ENCODE peak calls at places on chromosomes 1 and 21, in seven cellular contexts. X, C, J, Z, A, G and W are unnamed samples.

GRCh38 chr1:7070389-7071029 is 285.3 kb downstream of the CAMTA1 start:
- DNase-seq in X (peak), Z (peak), G (peak), J (peak), A (peak), C (peak), W (peak)

GRCh38 chr1:246165826-246166709 is 341.0 kb downstream of the SMYD3 start:
- DNase-seq in X (no peak), A (no peak), C (peak), G (no peak), Z (no peak), J (no peak), W (no peak)

GRCh38 chr1:175637917-175638316 is 105.5 kb downstream of the TNR start:
- DNase-seq in G (no peak), J (no peak), C (no peak), A (no peak), Z (no peak), X (no peak), W (no peak)

GRCh38 chr1:206568779-206569352 is 43.4 kb downstream of the EIF2D start:
- DNase-seq in X (no peak), Z (no peak), A (no peak), C (no peak), J (no peak), G (no peak), W (no peak)

GRCh38 chr1:241356519-241357365 is at the start of gene RGS7:
- DNase-seq in X (no peak), A (no peak), C (peak), G (no peak), Z (peak), J (peak), W (no peak)

GRCh38 chr1:221998186-221998612 is 256.3 kb upstream of the DUSP10 start:
- DNase-seq in J (no peak), C (no peak), A (no peak), Z (no peak), X (no peak), G (no peak), W (no peak)

GRCh38 chr1:201750934-201751333 is 78.0 kb upstream of the IPO9 start:
- DNase-seq in G (no peak), C (no peak), J (no peak), X (no peak), Z (no peak), A (no peak), W (no peak)

GRCh38 chr1:99217599-99217998 is 46.7 kb upstream of the PLPPR4 start:
- DNase-seq in Z (no peak), J (no peak), C (no peak), X (no peak), G (no peak), A (no peak), W (no peak)

GRCh38 chr1:12173631-12174121 is 6.9 kb downstream of the TNFRSF1B start:
- DNase-seq in C (no peak), X (no peak), Z (no peak), J (peak), A (no peak), G (peak), W (no peak)

GRCh38 chr1:153967109-153967999 is at the start of gene CREB3L4:
- DNase-seq in Z (peak), A (peak), X (peak), C (peak), J (peak), G (peak), W (peak)

GRCh38 chr21:42360317-42360716 is 6.0 kb downstream of the TFF1 start:
- DNase-seq in G (no peak), A (no peak), Z (no peak), X (peak), C (no peak), J (no peak), W (peak)

GRCh38 chr1:57471995-57472394 is 48.1 kb upstream of the DAB1 start:
- DNase-seq in X (no peak), J (no peak), G (no peak), A (no peak), C (no peak), Z (no peak), W (no peak)

GRCh38 chr1:17098440-17099317 is 20.6 kb downstream of the PADI2 start:
- DNase-seq in A (no peak), J (no peak), Z (no peak), G (no peak), X (no peak), C (no peak), W (no peak)

GRCh38 chr1:15139654-15140350 is 13.7 kb upstream of the TMEM51 start:
- DNase-seq in X (peak), Z (peak), C (no peak), A (no peak), J (no peak), G (no peak), W (no peak)

GRCh38 chr1:24295547-24295946 is 23.6 kb upstream of the GRHL3 start:
- DNase-seq in X (no peak), J (no peak), G (no peak), A (no peak), C (no peak), Z (no peak), W (no peak)

GRCh38 chr1:1043921-1044320 is 24.0 kb downstream of the AGRN start:
- DNase-seq in J (no peak), Z (no peak), G (no peak), A (no peak), C (no peak), X (no peak), W (no peak)

GRCh38 chr1:92691937-92692336 is 93.0 kb downstream of the EVI5 start:
- DNase-seq in A (no peak), X (no peak), Z (no peak), G (no peak), C (no peak), J (peak), W (no peak)

GRCh38 chr1:184373155-184373554 is 13.7 kb upstream of the C1orf21 start:
- DNase-seq in J (no peak), A (no peak), X (no peak), Z (no peak), C (no peak), G (no peak), W (no peak)

GRCh38 chr21:22575165-22575584 is 1577.0 kb downstream of the NCAM2 start:
- DNase-seq in X (no peak), G (no peak), J (no peak), A (peak), C (peak), Z (peak), W (no peak)

GRCh38 chr1:68977211-68977610 is 480.3 kb upstream of the DEPDC1 start:
- DNase-seq in G (no peak), J (no peak), C (no peak), Z (no peak), X (no peak), A (no peak), W (no peak)

GRCh38 chr1:117120774-117121588 is 568 bp downstream of the TRIM45 start:
- DNase-seq in G (peak), C (no peak), A (no peak), X (no peak), J (no peak), Z (peak), W (no peak)

GRCh38 chr1:161180643-161181042 is 3.3 kb upstream of the B4GALT3 start:
- DNase-seq in A (peak), C (no peak), J (no peak), G (no peak), Z (no peak), X (no peak), W (no peak)

GRCh38 chr1:32886012-32886827 is at the start of gene HPCA:
- DNase-seq in A (no peak), Z (no peak), G (peak), X (no peak), C (peak), J (peak), W (no peak)

GRCh38 chr1:42815938-42816599 is 853 bp upstream of the ERMAP start:
- DNase-seq in Z (peak), C (peak), G (no peak), J (no peak), X (no peak), A (no peak), W (no peak)

GRCh38 chr1:159937014-159937750 is 8.2 kb downstream of the IGSF9 start:
- DNase-seq in A (no peak), Z (no peak), J (peak), X (no peak), C (peak), G (peak), W (no peak)

GRCh38 chr1:23196627-23197328 is 20.5 kb downstream of the HTR1D start:
- DNase-seq in J (no peak), C (no peak), A (no peak), G (no peak), Z (peak), X (peak), W (no peak)

GRCh38 chr21:26637346-26637745 is 64.3 kb upstream of the CYYR1 start:
- DNase-seq in Z (no peak), A (peak), G (no peak), C (peak), J (no peak), X (no peak), W (no peak)

GRCh38 chr1:77280962-77281361 is 857 bp upstream of the AK5 start:
- DNase-seq in X (no peak), A (no peak), G (no peak), Z (no peak), J (no peak), C (no peak), W (no peak)

GRCh38 chr1:177913762-177914540 is 55.9 kb downstream of the SEC16B start:
- DNase-seq in Z (peak), J (no peak), A (no peak), X (peak), C (no peak), G (peak), W (no peak)

GRCh38 chr1:84156210-84156621 is 12.1 kb downstream of the PRKACB start:
- DNase-seq in J (no peak), Z (no peak), X (peak), A (peak), G (no peak), C (no peak), W (no peak)

GRCh38 chr21:34916446-34916845 is 132.7 kb downstream of the RUNX1 start:
- DNase-seq in Z (no peak), C (no peak), J (no peak), G (no peak), X (no peak), A (no peak), W (no peak)